ENCODE peak calls at places on chromosomes 2 and 18, in six cellular contexts. Z is mammary epithelial cell, J is left ventricle myocardium inferior, Q is A549, C is neuronal stem cell, N is IMR-90. D is an unnamed sample.

GRCh38 chr2:241563981-241564595 is 5.5 kb downstream of the BOK start:
- DNase-seq in Z (no peak), J (no peak), Q (no peak), C (no peak), N (no peak), D (peak; percentile 7)

GRCh38 chr18:23204589-23205235 is 69.4 kb downstream of the CABLES1 start:
- DNase-seq in Z (no peak), J (no peak), Q (no peak), C (no peak), N (no peak), D (no peak)

GRCh38 chr2:191166111-191166755 is 15.4 kb upstream of the STAT4 start:
- DNase-seq in Z (peak; percentile 81), J (no peak), Q (no peak), C (peak; percentile 15), N (peak; percentile 89), D (no peak)

GRCh38 chr2:207473203-207473865 is 56.4 kb upstream of the CREB1 start:
- DNase-seq in Z (peak; percentile 68), J (no peak), Q (no peak), C (peak; percentile 41), N (peak; percentile 88), D (peak; percentile 64)

GRCh38 chr2:181036848-181037603 is 56.6 kb downstream of the UBE2E3 start:
- DNase-seq in Z (peak; percentile 74), J (no peak), Q (no peak), C (no peak), N (peak; percentile 80), D (no peak)

GRCh38 chr2:68391099-68391498 is 26.0 kb downstream of the PLEK start:
- DNase-seq in Z (no peak), J (no peak), Q (no peak), C (no peak), N (no peak), D (no peak)

GRCh38 chr2:56382466-56382865 is 198.7 kb downstream of the CCDC85A start:
- DNase-seq in Z (no peak), J (no peak), Q (no peak), C (no peak), N (no peak), D (no peak)

GRCh38 chr2:27137322-27137935 is 1.8 kb downstream of the PRR30 start:
- DNase-seq in Z (no peak), J (no peak), Q (no peak), C (no peak), N (no peak), D (no peak)

GRCh38 chr2:29336334-29336733 is 221.1 kb downstream of the CLIP4 start:
- DNase-seq in Z (no peak), J (no peak), Q (no peak), C (no peak), N (no peak), D (no peak)

GRCh38 chr2:43227830-43228280 is 1.4 kb upstream of the ZFP36L2 start:
- DNase-seq in Z (no peak), J (no peak), Q (peak; percentile 89), C (no peak), N (peak; percentile 46), D (no peak)

GRCh38 chr2:43226955-43227829 is 786 bp upstream of the ZFP36L2 start:
- DNase-seq in Z (peak; percentile 76), J (peak; percentile 95), Q (peak; percentile 87), C (peak; percentile 81), N (peak; percentile 68), D (peak; percentile 89)

GRCh38 chr2:43230481-43230880 is 4.1 kb upstream of the ZFP36L2 start:
- DNase-seq in Z (no peak), J (no peak), Q (no peak), C (no peak), N (no peak), D (no peak)

GRCh38 chr2:43228341-43228751 is 1.9 kb upstream of the ZFP36L2 start:
- DNase-seq in Z (no peak), J (no peak), Q (no peak), C (no peak), N (no peak), D (no peak)

DNA sequence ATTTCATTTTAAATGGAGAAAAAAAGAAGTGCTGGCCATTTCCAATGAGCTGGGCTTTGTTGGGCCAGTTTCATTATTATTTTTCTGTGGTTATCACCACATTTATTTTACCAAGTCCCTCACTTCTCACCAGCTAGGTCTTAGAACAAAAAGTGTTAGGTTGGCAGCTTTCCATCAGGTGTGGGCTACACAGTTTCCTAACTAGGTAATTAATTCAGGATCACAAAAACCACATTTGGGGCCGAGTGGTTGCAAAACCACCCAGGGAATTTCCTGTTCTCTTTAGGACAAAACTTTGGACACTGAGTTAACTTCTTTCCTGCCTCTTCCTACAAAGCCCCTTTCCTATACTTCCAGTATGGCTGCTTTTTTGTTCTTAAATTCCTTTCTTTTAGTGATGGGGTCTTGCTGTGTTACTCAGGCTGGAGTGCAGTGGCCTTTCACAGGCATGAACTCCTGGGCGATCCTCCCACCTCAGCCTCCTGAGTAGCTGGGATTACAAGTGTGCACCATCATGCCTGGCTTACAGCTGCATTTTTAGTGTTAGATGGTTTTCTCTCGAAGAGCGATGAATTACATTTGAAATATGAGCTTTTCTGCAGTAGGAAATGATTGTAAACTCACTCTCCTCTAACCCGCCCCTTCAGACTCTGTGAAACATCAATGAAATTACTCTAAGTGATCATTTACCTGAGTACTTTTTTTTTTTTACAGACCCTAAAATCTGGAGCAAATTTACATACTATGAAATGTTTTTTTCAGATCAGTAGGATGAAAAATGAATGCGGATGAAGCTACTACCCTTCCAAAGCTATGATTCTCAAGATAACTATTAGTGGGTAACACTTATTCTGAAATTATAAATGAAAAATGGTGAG is 2.6 kb upstream of the ZFP36L2 start:
- DNase-seq in Z (peak; percentile 78), J (no peak), Q (no peak), C (no peak), N (no peak), D (no peak)
- H3K4me1 ChIP-seq in Z (peaks cover 24% of the 10 kb centered on the region), J (peaks cover 62% of the 10 kb centered on the region), Q (peaks cover 17% of the 10 kb centered on the region), C (peaks cover 4% of the 10 kb centered on the region), N (peaks cover 8% of the 10 kb centered on the region), D (peaks cover 13% of the 10 kb centered on the region)

GRCh38 chr2:8676915-8677645 is 4.8 kb upstream of the ID2 start:
- DNase-seq in Z (no peak), J (no peak), Q (no peak), C (peak; percentile 18), N (peak; percentile 9), D (peak; percentile 32)
- H3K4me3 ChIP-seq in Z (peak overlapping the region; percentile 7), J (peak overlapping the region; percentile 81), Q (peak overlapping the region; percentile 68), C (peak overlapping the region; percentile 58), N (peak overlapping the region; percentile 7), D (no peak overlapping the region)

DNA sequence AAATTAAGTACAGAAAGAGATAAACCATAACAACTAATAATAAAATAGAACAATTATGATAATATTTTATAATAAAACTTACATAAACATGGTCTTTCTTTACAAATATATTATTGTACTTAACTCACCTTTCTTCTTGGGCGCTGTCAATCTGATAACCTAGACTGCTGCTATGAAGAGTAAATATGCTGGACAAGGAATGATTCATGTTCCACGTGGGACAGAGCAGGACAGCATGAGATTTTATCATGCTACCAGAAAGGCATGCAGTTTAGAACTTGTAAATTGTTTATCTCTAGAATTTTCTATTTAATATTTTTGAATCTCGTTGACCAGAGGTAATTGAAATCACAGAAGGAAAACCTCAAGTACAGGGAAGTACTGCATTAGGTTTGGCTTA is 210.7 kb downstream of the ANKRD30B start:
- DNase-seq in Z (no peak), J (no peak), Q (no peak), C (no peak), N (no peak), D (no peak)
- H3K9me3 ChIP-seq in Z (peaks cover 3% of the 10 kb centered on the region), J (peaks cover 20% of the 10 kb centered on the region), Q (no peaks in the 10 kb centered on the region), C (no peaks in the 10 kb centered on the region), N (peaks cover 21% of the 10 kb centered on the region), D (no peaks in the 10 kb centered on the region)

GRCh38 chr2:226701052-226701451 is 98.6 kb downstream of the IRS1 start:
- DNase-seq in Z (peak; percentile 87), J (no peak), Q (no peak), C (no peak), N (peak; percentile 98), D (no peak)

GRCh38 chr2:226703501-226703900 is 96.1 kb downstream of the IRS1 start:
- DNase-seq in Z (no peak), J (no peak), Q (no peak), C (no peak), N (no peak), D (no peak)

GRCh38 chr2:226705133-226705886 is 94.3 kb downstream of the IRS1 start:
- DNase-seq in Z (no peak), J (no peak), Q (no peak), C (no peak), N (no peak), D (no peak)

GRCh38 chr2:226707500-226707899 is 92.1 kb downstream of the IRS1 start:
- DNase-seq in Z (no peak), J (no peak), Q (no peak), C (no peak), N (peak; percentile 29), D (no peak)

DNA sequence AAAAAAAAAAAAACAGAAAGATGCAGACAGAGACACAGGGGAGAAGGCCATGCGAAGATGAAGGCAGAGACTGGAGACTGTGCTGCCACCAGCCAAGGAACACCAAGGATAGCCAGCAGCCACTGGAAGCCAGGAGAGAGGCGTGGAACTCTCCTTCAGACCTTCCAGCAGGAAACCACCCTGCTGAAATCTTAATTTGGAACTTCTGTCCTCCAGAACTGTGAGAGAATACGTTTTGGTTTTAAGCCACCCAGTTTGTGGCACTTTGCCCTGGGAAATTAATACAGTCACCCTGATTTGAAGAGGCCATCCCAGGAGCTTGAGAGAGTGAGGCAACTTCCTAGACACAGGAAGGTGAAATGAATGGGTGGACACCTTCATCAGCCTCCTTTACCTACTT is 93.7 kb downstream of the IRS1 start:
- DNase-seq in Z (no peak), J (no peak), Q (no peak), C (no peak), N (no peak), D (no peak)
- H3K4me1 ChIP-seq in Z (peaks cover 3% of the 10 kb centered on the region), J (no peaks in the 10 kb centered on the region), Q (no peaks in the 10 kb centered on the region), C (no peaks in the 10 kb centered on the region), N (peaks cover 2% of the 10 kb centered on the region), D (no peaks in the 10 kb centered on the region)

DNA sequence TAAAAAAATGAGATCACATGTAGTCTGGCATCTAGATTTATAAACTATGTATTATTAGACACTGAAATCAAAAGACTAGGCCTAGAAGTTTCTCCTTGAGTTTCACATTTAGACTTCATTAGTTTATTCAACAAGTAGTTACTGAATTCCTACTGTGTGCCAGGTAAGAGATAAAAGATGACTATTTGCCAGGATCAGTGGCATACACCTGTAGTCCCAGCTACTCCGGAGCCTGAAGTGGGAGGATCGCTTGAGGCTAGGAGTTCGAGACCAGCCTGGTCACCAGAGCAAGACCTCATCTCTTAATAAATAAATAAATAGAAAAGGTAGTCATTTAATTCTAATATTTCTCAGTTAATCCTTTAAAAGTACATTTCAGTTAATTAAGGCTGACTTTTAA is 2.1 kb downstream of the FAM98A start:
- DNase-seq in Z (no peak), J (no peak), Q (no peak), C (no peak), N (no peak), D (no peak)
- H3K4me3 ChIP-seq in Z (no peak overlapping the region), J (no peak overlapping the region), Q (no peak overlapping the region), C (no peak overlapping the region), N (no peak overlapping the region), D (peak overlapping the region; percentile 92)

DNA sequence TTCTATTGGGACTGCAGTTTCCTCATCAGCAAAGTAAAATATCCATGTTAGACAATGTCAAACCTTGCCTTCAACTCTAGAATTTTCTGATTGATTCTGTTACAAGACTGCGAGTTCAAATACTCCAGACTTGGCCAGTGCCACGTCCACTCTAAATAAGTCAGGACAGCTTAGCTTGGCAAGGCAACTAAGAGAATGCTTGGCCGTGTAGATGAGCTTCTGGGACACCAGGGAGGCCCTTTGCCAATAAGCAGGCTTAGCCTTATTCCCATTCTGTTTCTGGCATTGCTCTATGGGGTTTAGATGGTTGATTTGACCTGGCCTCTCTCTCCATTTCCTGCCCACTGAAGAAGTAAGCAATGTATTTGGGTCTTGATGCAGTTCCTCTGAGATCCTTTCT is 218.1 kb upstream of the SIX2 start:
- DNase-seq in Z (no peak), J (no peak), Q (no peak), C (no peak), N (no peak), D (no peak)
- H3K9me3 ChIP-seq in Z (no peaks in the 10 kb centered on the region), J (peaks cover 5% of the 10 kb centered on the region), Q (no peaks in the 10 kb centered on the region), C (no peaks in the 10 kb centered on the region), N (peaks cover 5% of the 10 kb centered on the region), D (no peaks in the 10 kb centered on the region)

GRCh38 chr2:236745420-236746210 is 176.0 kb downstream of the ACKR3 start:
- DNase-seq in Z (peak; percentile 94), J (no peak), Q (peak; percentile 71), C (no peak), N (peak; percentile 55), D (peak; percentile 10)
- H3K4me1 ChIP-seq in Z (peaks cover 69% of the 10 kb centered on the region), J (peaks cover 29% of the 10 kb centered on the region), Q (peaks cover 41% of the 10 kb centered on the region), C (peaks cover 16% of the 10 kb centered on the region), N (peaks cover 9% of the 10 kb centered on the region), D (no peaks in the 10 kb centered on the region)